ENCODE peak calls at places on chromosomes 13 and 19, in seven cellular contexts. O, E, U, M, Z, Q and P are unnamed samples.

GRCh38 chr13:107364658-107365057 is 796.7 kb upstream of the ARGLU1 start:
- DNase-seq in O (no peak), E (no peak), U (no peak), M (no peak), Z (no peak), Q (no peak), P (no peak)

GRCh38 chr19:280541-281007 is 10.6 kb downstream of the PLPP2 start:
- DNase-seq in O (no peak), E (no peak), U (no peak), M (no peak), Z (no peak), Q (no peak), P (no peak)

GRCh38 chr13:69296130-69296529 is 811.5 kb upstream of the ATXN8OS start:
- DNase-seq in O (no peak), E (no peak), U (no peak), M (no peak), Z (no peak), Q (no peak), P (no peak)

GRCh38 chr13:91381371-91381770 is 17.1 kb upstream of the GPC5 start:
- DNase-seq in O (no peak), E (peak; percentile 28), U (no peak), M (peak; percentile 36), Z (no peak), Q (peak; percentile 26), P (no peak)

GRCh38 chr13:45336025-45336800 is 4.8 kb downstream of the TPT1 start:
- DNase-seq in O (no peak), E (no peak), U (no peak), M (no peak), Z (no peak), Q (no peak), P (no peak)

GRCh38 chr19:37412700-37413099 is 41.8 kb downstream of the ZNF527 start:
- DNase-seq in O (no peak), E (no peak), U (no peak), M (no peak), Z (no peak), Q (no peak), P (no peak)

GRCh38 chr13:76397413-76397812 is 488.8 kb downstream of the KCTD12 start:
- DNase-seq in O (no peak), E (no peak), U (no peak), M (no peak), Z (no peak), Q (no peak), P (no peak)

GRCh38 chr19:10533656-10534386 is 9.9 kb upstream of the ATG4D start:
- DNase-seq in O (no peak), E (peak; percentile 88), U (no peak), M (no peak), Z (no peak), Q (no peak), P (no peak)

GRCh38 chr13:114067886-114068722 is 64.3 kb downstream of the RASA3 start:
- DNase-seq in O (no peak), E (no peak), U (peak; percentile 18), M (no peak), Z (no peak), Q (no peak), P (no peak)

GRCh38 chr19:33302974-33303790 is 848 bp upstream of the CEBPA start:
- DNase-seq in O (no peak), E (peak; percentile 41), U (peak; percentile 53), M (peak; percentile 86), Z (peak; percentile 67), Q (peak; percentile 32), P (peak; percentile 68)

GRCh38 chr19:40374084-40374483 is 15.9 kb downstream of the HIPK4 start:
- DNase-seq in O (no peak), E (no peak), U (no peak), M (no peak), Z (no peak), Q (no peak), P (no peak)

GRCh38 chr19:40371802-40372122 is 18.2 kb downstream of the HIPK4 start:
- DNase-seq in O (no peak), E (no peak), U (no peak), M (no peak), Z (no peak), Q (no peak), P (no peak)

GRCh38 chr19:40369797-40370196 is 20.2 kb downstream of the HIPK4 start:
- DNase-seq in O (no peak), E (no peak), U (no peak), M (no peak), Z (no peak), Q (no peak), P (no peak)

GRCh38 chr19:40367577-40368434 is 19.3 kb downstream of the PLD3 start:
- DNase-seq in O (no peak), E (no peak), U (no peak), M (peak; percentile 20), Z (no peak), Q (no peak), P (no peak)

DNA sequence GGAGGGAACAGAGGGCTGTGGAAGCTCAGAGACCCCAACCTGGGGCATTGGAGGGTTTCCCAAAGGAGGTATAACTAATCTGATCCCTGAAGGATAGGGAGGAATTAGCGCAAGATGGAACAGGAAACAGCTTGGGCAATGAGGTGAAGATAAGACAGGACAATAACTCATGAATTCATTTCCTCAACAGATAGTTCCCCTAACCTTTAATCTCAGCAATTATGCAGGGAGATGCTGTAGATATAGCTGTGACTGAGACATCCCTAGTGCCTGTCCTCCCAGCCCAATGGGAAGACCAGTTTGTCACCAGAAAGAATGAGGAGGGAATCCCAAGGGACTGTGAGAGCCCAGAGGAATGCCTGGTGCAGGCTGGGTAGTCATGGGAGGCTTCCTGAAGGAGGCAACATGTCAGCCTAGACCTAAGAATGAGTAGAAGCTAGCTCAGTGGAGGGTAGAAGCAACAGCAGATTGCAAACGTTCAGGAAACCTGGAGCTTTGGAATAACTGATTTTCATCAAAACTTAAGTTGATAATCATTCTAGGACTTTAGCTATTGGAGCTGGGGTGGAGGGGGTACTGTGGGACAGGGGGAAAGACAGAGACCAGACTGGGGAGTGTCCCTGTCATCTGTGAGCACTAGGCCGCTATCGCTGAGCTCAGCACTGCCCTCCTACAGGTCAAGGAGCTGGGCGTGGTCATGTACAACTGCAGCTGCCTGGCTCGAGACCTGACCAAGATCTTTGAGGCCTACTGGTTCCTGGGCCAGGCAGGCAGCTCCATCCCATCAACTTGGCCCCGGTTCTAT is 18.8 kb downstream of the HIPK4 start:
- DNase-seq in O (no peak), E (no peak), U (no peak), M (no peak), Z (no peak), Q (no peak), P (no peak)
- H3K36me3 ChIP-seq in O (peaks cover 60% of the 10 kb centered on the region), E (peaks cover 63% of the 10 kb centered on the region), U (peaks cover 43% of the 10 kb centered on the region), M (peaks cover 63% of the 10 kb centered on the region), Z (peaks cover 7% of the 10 kb centered on the region), Q (no peaks in the 10 kb centered on the region), P (no peaks in the 10 kb centered on the region)

GRCh38 chr19:6313398-6313969 is 19.9 kb downstream of the ACER1 start:
- DNase-seq in O (no peak), E (no peak), U (no peak), M (no peak), Z (no peak), Q (no peak), P (no peak)

GRCh38 chr19:6312018-6312417 is 21.4 kb downstream of the ACER1 start:
- DNase-seq in O (no peak), E (no peak), U (no peak), M (no peak), Z (no peak), Q (peak; percentile 13), P (no peak)
- H3K36me3 ChIP-seq in O (no peaks in the 10 kb centered on the region), E (no peaks in the 10 kb centered on the region), U (no peaks in the 10 kb centered on the region), M (no peaks in the 10 kb centered on the region), Z (no peaks in the 10 kb centered on the region), Q (no peaks in the 10 kb centered on the region), P (no peaks in the 10 kb centered on the region)

GRCh38 chr13:35961461-35962220 is 169.5 kb downstream of the DCLK1 start:
- DNase-seq in O (no peak), E (peak; percentile 13), U (no peak), M (no peak), Z (no peak), Q (peak; percentile 13), P (no peak)

GRCh38 chr13:35964764-35965163 is 166.4 kb downstream of the DCLK1 start:
- DNase-seq in O (no peak), E (peak; percentile 68), U (no peak), M (no peak), Z (no peak), Q (peak; percentile 6), P (no peak)

GRCh38 chr13:35963982-35964665 is 167.1 kb downstream of the DCLK1 start:
- DNase-seq in O (no peak), E (no peak), U (no peak), M (no peak), Z (no peak), Q (no peak), P (no peak)

GRCh38 chr13:35966024-35966423 is 165.2 kb downstream of the DCLK1 start:
- DNase-seq in O (no peak), E (no peak), U (no peak), M (no peak), Z (no peak), Q (no peak), P (no peak)

GRCh38 chr13:35965226-35965927 is 165.8 kb downstream of the DCLK1 start:
- DNase-seq in O (no peak), E (no peak), U (no peak), M (no peak), Z (no peak), Q (no peak), P (no peak)
- H3K36me3 ChIP-seq in O (no peaks in the 10 kb centered on the region), E (no peaks in the 10 kb centered on the region), U (no peaks in the 10 kb centered on the region), M (no peaks in the 10 kb centered on the region), Z (no peaks in the 10 kb centered on the region), Q (no peaks in the 10 kb centered on the region), P (no peaks in the 10 kb centered on the region)

DNA sequence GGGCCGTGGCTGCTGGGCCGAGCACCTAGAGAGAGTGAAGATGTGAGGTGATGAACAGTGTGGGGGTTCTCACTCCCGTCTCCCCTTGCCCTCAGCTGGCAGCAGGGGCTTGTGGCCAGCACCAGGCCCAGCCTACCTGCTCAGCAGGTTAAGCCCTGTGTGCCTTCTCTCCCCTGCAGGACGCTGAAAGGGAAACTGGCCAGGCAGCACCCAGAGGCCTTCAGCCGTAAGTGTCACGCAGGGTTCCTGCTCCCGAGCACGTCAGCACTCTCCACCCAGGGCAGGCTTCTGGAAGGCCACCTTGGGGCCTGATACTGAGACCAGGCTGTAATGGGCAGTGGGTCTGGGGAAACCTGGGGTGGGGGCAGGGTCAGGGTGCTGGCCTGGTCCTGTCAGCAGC is 4.7 kb upstream of the UBA52 start:
- DNase-seq in O (no peak), E (no peak), U (no peak), M (no peak), Z (no peak), Q (no peak), P (no peak)
- H3K36me3 ChIP-seq in O (peaks cover 49% of the 10 kb centered on the region), E (peaks cover 49% of the 10 kb centered on the region), U (peaks cover 53% of the 10 kb centered on the region), M (peaks cover 25% of the 10 kb centered on the region), Z (peaks cover 19% of the 10 kb centered on the region), Q (peaks cover 10% of the 10 kb centered on the region), P (peaks cover 63% of the 10 kb centered on the region)

DNA sequence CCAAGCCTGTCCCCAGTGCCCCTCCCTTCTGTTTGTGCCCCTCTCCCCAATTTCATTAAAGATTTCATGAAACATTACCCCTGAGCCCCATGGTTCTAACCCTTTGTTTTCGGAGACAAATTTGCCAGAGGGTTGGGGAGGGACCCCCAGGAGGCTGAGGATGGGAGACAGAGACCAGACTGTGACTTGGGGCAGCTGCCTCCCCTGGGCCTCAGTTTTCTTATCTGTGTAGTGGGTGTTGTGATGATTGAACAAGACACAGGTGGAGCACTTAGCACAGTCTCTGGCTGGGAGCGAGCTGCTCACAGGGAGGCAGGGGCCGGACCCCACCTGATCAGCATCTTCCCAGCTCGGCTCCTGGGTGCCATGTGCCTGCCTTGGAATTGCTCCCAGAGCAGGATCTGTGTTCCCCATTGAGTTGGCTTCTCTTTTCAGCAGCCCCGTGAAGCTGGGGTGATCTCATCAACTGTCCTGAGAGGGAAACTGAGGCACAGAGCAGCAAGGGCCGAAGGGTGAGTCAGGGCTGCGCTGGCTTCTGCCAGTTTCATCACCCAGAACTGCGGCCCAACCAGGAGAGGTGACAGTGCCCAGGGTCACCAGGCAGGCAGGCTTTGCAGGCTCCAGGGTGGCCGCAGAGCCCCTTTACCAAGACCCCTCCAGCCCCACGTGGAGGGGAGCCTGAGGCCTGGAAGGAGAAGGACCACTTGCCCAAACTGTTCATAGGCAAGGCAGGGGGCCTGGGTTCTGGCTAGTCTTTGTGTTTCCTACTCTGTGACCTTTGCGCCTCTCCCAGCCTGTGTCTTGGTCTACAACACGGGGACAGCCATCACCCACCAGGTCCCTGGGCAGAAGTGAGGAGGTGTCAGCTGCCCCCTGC is 6.9 kb downstream of the IRF3 start:
- DNase-seq in O (no peak), E (no peak), U (no peak), M (no peak), Z (no peak), Q (no peak), P (no peak)
- H3K36me3 ChIP-seq in O (peaks cover 71% of the 10 kb centered on the region), E (peaks cover 77% of the 10 kb centered on the region), U (peaks cover 69% of the 10 kb centered on the region), M (peaks cover 40% of the 10 kb centered on the region), Z (peaks cover 11% of the 10 kb centered on the region), Q (peaks cover 51% of the 10 kb centered on the region), P (peaks cover 82% of the 10 kb centered on the region)